ENCODE peak calls at places on chromosome X, in four cellular contexts. Y is HepG2, D is GM12878, B is HEK293T. S is an unnamed sample.

GRCh38 chrX:10447577-10448214 is 172.7 kb downstream of the MID1 start:
- DNase-seq in Y (no peak), D (no peak), B (no peak), S (no peak)

GRCh38 chrX:9668537-9668936 is 97.1 kb downstream of the GPR143 start:
- DNase-seq in Y (no peak), D (no peak), B (no peak), S (no peak)

GRCh38 chrX:17046478-17047097 is 100.1 kb downstream of the REPS2 start:
- DNase-seq in Y (peak), D (peak), B (peak), S (peak)

GRCh38 chrX:153731845-153732215 is 7.2 kb downstream of the ABCD1 start:
- DNase-seq in Y (no peak), D (no peak), B (no peak), S (no peak)

GRCh38 chrX:2863646-2864045 is 34.9 kb downstream of the GYG2 start:
- DNase-seq in Y (no peak), D (no peak), B (no peak), S (peak)

GRCh38 chrX:106726485-106727437 is at the start of gene RNF128:
- DNase-seq in Y (peak), D (no peak), B (peak), S (peak)

GRCh38 chrX:130125090-130125489 is 14.8 kb upstream of the ELF4 start:
- DNase-seq in Y (no peak), D (no peak), B (no peak), S (no peak)

GRCh38 chrX:103531002-103531401 is 11.7 kb upstream of the RAB40A start:
- DNase-seq in Y (no peak), D (no peak), B (no peak), S (no peak)

GRCh38 chrX:129193357-129193756 is 329.9 kb downstream of the SMARCA1 start:
- DNase-seq in Y (peak), D (no peak), B (no peak), S (no peak)

GRCh38 chrX:6052111-6052745 is 176.4 kb downstream of the NLGN4X start:
- DNase-seq in Y (no peak), D (no peak), B (no peak), S (no peak)

GRCh38 chrX:154827624-154828408 is 6.6 kb downstream of the SMIM9 start:
- DNase-seq in Y (no peak), D (peak), B (no peak), S (no peak)

GRCh38 chrX:19846995-19847790 is 40.2 kb downstream of the SH3KBP1 start:
- DNase-seq in Y (no peak), D (no peak), B (no peak), S (no peak)

GRCh38 chrX:136185409-136186022 is 38.2 kb downstream of the FHL1 start:
- DNase-seq in Y (no peak), D (no peak), B (no peak), S (no peak)

GRCh38 chrX:45515262-45516215 is 314.9 kb upstream of the DIPK2B start:
- DNase-seq in Y (peak), D (no peak), B (peak), S (peak)

GRCh38 chrX:39201305-39201990 is 400.2 kb downstream of the MID1IP1 start:
- DNase-seq in Y (no peak), D (no peak), B (no peak), S (no peak)

GRCh38 chrX:11792461-11793421 is 34.7 kb downstream of the MSL3 start:
- DNase-seq in Y (no peak), D (peak), B (no peak), S (no peak)

GRCh38 chrX:39840141-39841126 is 257.3 kb downstream of the BCOR start:
- DNase-seq in Y (no peak), D (no peak), B (no peak), S (no peak)

GRCh38 chrX:134936542-134936941 is 54.2 kb upstream of the SMIM10 start:
- DNase-seq in Y (peak), D (no peak), B (no peak), S (no peak)

GRCh38 chrX:71128915-71129765 is 10.7 kb downstream of the MED12 start:
- DNase-seq in Y (peak), D (no peak), B (peak), S (peak)

GRCh38 chrX:132292753-132293152 is 73.5 kb upstream of the RAP2C start:
- DNase-seq in Y (peak), D (peak), B (peak), S (no peak)

GRCh38 chrX:15563056-15563455 is 37.7 kb downstream of the ACE2 start:
- DNase-seq in Y (no peak), D (no peak), B (no peak), S (no peak)

GRCh38 chrX:103540145-103540544 is 20.9 kb upstream of the RAB40A start:
- DNase-seq in Y (no peak), D (no peak), B (no peak), S (no peak)

GRCh38 chrX:31126205-31126604 is 54.4 kb upstream of the FTHL17 start:
- DNase-seq in Y (no peak), D (no peak), B (no peak), S (no peak)

GRCh38 chrX:124212622-124213021 is 119.8 kb upstream of the TEX13D start:
- DNase-seq in Y (no peak), D (no peak), B (no peak), S (no peak)

GRCh38 chrX:14352511-14352910 is 176.8 kb upstream of the GLRA2 start:
- DNase-seq in Y (no peak), D (no peak), B (no peak), S (no peak)

GRCh38 chrX:14354541-14354940 is 174.8 kb upstream of the GLRA2 start:
- DNase-seq in Y (no peak), D (no peak), B (no peak), S (no peak)

GRCh38 chrX:14356401-14356800 is 172.9 kb upstream of the GLRA2 start:
- DNase-seq in Y (no peak), D (no peak), B (no peak), S (no peak)

GRCh38 chrX:14347523-14347922 is 181.8 kb upstream of the GLRA2 start:
- DNase-seq in Y (no peak), D (no peak), B (no peak), S (no peak)

DNA sequence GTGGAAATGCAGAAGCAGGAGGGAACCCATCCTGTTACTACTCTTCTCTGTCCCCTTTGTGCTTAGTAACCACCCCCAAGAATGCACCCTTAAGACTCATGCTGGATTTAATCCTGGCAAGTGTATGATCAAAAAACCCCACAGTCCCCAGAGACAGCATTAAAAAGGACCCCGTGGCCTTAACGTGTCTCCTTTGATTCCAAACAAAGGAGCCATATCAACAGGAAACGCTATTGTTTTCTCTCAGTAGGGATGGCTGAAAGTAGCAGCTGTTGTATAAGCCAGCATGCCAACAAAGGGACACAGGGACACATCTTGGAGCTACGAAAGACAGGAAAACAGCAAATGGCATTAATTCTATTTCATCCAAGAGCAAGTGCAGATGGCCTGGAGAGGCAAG is 177.4 kb upstream of the GLRA2 start:
- DNase-seq in Y (no peak), D (no peak), B (no peak), S (no peak)
- TF ChIP-seq SP1 in Y (no peak), D (no peak), B (no peak), S (no peak)

DNA sequence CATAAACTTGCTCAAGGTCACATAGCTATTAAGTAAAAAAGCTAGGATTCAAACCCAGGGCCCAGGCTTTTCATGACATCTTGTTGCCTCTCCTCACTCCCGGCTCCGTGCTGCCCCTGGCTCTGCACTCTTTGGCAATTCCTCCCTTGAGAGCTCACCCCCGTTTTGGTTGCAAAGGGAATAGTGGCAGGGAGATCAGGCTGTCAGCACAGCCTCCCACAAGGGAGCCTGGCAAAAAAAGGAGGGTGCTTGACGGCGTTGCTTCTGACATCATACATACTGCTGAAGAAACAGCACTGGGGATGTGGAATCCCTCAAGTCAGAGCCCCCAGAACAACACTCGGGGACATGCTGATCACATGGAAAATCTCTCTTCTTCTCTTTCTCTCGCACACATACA is 20.5 kb downstream of the IQSEC2 start:
- DNase-seq in Y (no peak), D (no peak), B (no peak), S (no peak)
- TF ChIP-seq SP1 in Y (no peak), D (no peak), B (no peak), S (no peak)

DNA sequence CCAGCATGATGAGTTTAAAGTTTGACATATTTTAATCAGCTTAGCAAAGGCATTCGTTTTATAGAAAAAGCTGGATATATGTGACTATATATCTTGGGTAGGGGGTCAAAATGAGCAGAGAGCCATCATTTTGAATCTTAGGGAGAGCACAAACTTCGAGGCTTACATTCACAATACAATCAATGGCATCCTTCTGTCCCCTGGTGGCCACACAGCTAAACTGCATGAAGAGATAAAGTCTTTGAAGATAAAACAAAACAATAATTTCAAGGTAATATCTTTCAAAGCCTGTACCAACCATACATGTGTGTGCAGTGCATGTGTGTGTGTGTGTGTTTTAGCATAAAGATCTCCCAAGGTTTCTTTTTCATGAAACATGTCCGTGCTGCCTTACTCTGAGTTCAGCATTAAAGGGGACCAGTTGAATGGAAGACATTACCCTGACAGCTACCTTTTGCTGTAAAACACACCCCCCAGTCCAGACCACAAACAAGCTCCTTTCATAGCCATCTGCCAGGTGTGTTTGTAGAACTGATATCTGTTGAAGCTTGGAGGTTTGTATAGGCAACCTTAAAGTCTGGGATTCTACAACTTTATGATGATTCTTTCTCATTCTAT is 22.0 kb downstream of the DYNLT3 start:
- DNase-seq in Y (peak), D (no peak), B (peak), S (peak)
- TF ChIP-seq SP1 in Y (no peak), D (no peak), B (no peak), S (no peak)

DNA sequence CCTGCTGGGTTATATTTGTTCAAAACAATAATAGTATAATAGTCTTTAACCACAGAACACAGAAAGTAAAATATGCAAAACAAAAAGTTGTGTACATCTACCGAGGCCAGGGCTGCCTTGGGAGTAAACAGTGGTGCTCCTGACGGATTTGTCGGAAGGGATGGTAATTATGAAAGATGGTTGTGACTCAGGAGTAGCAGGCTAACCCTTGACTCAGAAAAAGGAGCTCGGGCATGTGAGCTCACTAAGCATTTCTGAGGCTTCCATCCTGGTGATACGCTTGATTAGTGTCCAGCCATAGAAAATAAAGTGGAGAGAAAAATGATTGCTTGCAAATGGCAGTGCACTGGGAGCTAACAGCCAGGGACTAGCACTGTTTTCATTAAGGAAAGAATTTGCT is 53.2 kb upstream of the SPANXB1 start:
- DNase-seq in Y (no peak), D (no peak), B (no peak), S (no peak)
- TF ChIP-seq SP1 in Y (no peak), D (no peak), B (no peak), S (no peak)

GRCh38 chrX:332496-332860 is 13.9 kb upstream of the GTPBP6 start:
- DNase-seq in Y (no peak), D (no peak), B (no peak), S (no peak)

GRCh38 chrX:329291-329910 is 10.8 kb upstream of the GTPBP6 start:
- DNase-seq in Y (no peak), D (no peak), B (no peak), S (no peak)

GRCh38 chrX:331145-331771 is 12.7 kb upstream of the GTPBP6 start:
- DNase-seq in Y (no peak), D (no peak), B (no peak), S (peak)

GRCh38 chrX:331772-332495 is 13.3 kb upstream of the GTPBP6 start:
- DNase-seq in Y (no peak), D (no peak), B (no peak), S (no peak)

DNA sequence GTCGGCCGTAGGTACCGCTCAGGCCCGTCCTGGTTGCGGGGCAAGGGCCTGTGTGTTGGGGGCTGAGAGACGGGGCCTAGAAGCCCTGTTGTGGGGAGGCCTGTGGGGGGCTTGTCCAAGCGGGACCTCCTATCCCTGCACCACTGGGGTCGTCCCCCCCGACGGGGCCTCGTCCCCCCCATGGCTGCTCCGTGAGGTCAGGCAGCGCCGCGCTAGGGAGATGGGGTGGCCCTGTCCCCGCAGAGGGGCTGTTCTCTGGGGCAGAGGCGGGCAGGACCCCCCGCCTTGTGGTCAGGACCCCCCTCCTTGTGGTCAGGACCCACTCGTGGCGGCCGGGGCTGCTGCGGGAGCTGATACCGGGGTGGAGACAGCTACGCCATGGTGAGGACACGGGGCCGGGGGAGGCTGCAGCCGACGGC is 12.1 kb upstream of the GTPBP6 start:
- DNase-seq in Y (no peak), D (no peak), B (no peak), S (peak)
- TF ChIP-seq SP1 in Y (no peak), D (no peak), B (no peak), S (no peak)

S was measured in WTC11.